ENCODE peak calls at places on chromosomes 2 and 18, in five cellular contexts. One of them, this sample, is unnamed.

GRCh38 chr18:76691800-76692199 is 130.6 kb upstream of the ZNF236 start:
- DNase-seq in heart left ventricle: no peak
- DNase-seq in esophagus squamous epithelium: no peak
- DNase-seq in HCT116: no peak
- DNase-seq in Peyer's patch: no peak
- DNase-seq in this sample: no peak

GRCh38 chr18:23838233-23838632 is 149.0 kb downstream of the LAMA3 start:
- DNase-seq in heart left ventricle: no peak
- DNase-seq in esophagus squamous epithelium: no peak
- DNase-seq in HCT116: no peak
- DNase-seq in Peyer's patch: no peak
- DNase-seq in this sample: no peak

GRCh38 chr2:42059261-42059898 is 11.6 kb downstream of the PKDCC start:
- DNase-seq in heart left ventricle: no peak
- DNase-seq in esophagus squamous epithelium: no peak
- DNase-seq in HCT116: no peak
- DNase-seq in Peyer's patch: no peak
- DNase-seq in this sample: no peak

GRCh38 chr2:126642031-126642430 is 13.9 kb upstream of the GYPC start:
- DNase-seq in heart left ventricle: no peak
- DNase-seq in esophagus squamous epithelium: no peak
- DNase-seq in HCT116: no peak
- DNase-seq in Peyer's patch: no peak
- DNase-seq in this sample: no peak

GRCh38 chr2:42598656-42599267 is 30.3 kb downstream of the MTA3 start:
- DNase-seq in heart left ventricle: no peak
- DNase-seq in esophagus squamous epithelium: no peak
- DNase-seq in HCT116: no peak
- DNase-seq in Peyer's patch: no peak
- DNase-seq in this sample: no peak

GRCh38 chr2:105866439-105867170 is 121.9 kb downstream of the NCK2 start:
- DNase-seq in heart left ventricle: no peak
- DNase-seq in esophagus squamous epithelium: no peak
- DNase-seq in HCT116: no peak
- DNase-seq in Peyer's patch: no peak
- DNase-seq in this sample: no peak

GRCh38 chr2:164764996-164765395 is 76.6 kb downstream of the COBLL1 start:
- DNase-seq in heart left ventricle: no peak
- DNase-seq in esophagus squamous epithelium: no peak
- DNase-seq in HCT116: no peak
- DNase-seq in Peyer's patch: no peak
- DNase-seq in this sample: no peak

GRCh38 chr2:128326296-128326790 is 7.7 kb upstream of the HS6ST1 start:
- DNase-seq in heart left ventricle: no peak
- DNase-seq in esophagus squamous epithelium: no peak
- DNase-seq in HCT116: no peak
- DNase-seq in Peyer's patch: no peak
- DNase-seq in this sample: no peak

GRCh38 chr2:39512941-39513340 is 75.9 kb upstream of the MAP4K3 start:
- DNase-seq in heart left ventricle: no peak
- DNase-seq in esophagus squamous epithelium: no peak
- DNase-seq in HCT116: no peak
- DNase-seq in Peyer's patch: no peak
- DNase-seq in this sample: no peak

GRCh38 chr2:60627412-60627811 is 74.0 kb upstream of the BCL11A start:
- DNase-seq in heart left ventricle: no peak
- DNase-seq in esophagus squamous epithelium: no peak
- DNase-seq in HCT116: no peak
- DNase-seq in Peyer's patch: no peak
- DNase-seq in this sample: no peak

GRCh38 chr2:159153463-159153862 is 133.0 kb downstream of the WDSUB1 start:
- DNase-seq in heart left ventricle: no peak
- DNase-seq in esophagus squamous epithelium: no peak
- DNase-seq in HCT116: peak
- DNase-seq in Peyer's patch: no peak
- DNase-seq in this sample: no peak

GRCh38 chr18:57807336-57808117 is 4.4 kb upstream of the ATP8B1 start:
- DNase-seq in heart left ventricle: no peak
- DNase-seq in esophagus squamous epithelium: no peak
- DNase-seq in HCT116: no peak
- DNase-seq in Peyer's patch: peak
- DNase-seq in this sample: no peak

GRCh38 chr2:158668394-158668793 is 126.7 kb upstream of the DAPL1 start:
- DNase-seq in heart left ventricle: no peak
- DNase-seq in esophagus squamous epithelium: no peak
- DNase-seq in HCT116: no peak
- DNase-seq in Peyer's patch: no peak
- DNase-seq in this sample: no peak

GRCh38 chr2:65231892-65232477 is 4.4 kb downstream of the ACTR2 start:
- DNase-seq in heart left ventricle: no peak
- DNase-seq in esophagus squamous epithelium: no peak
- DNase-seq in HCT116: no peak
- DNase-seq in Peyer's patch: no peak
- DNase-seq in this sample: no peak

GRCh38 chr2:201471732-201472395 is 20.3 kb downstream of the STRADB start:
- DNase-seq in heart left ventricle: no peak
- DNase-seq in esophagus squamous epithelium: no peak
- DNase-seq in HCT116: no peak
- DNase-seq in Peyer's patch: no peak
- DNase-seq in this sample: peak

GRCh38 chr2:237282568-237283128 is 131.3 kb downstream of the COL6A3 start:
- DNase-seq in heart left ventricle: no peak
- DNase-seq in esophagus squamous epithelium: no peak
- DNase-seq in HCT116: no peak
- DNase-seq in Peyer's patch: no peak
- DNase-seq in this sample: no peak

GRCh38 chr2:26421961-26422360 is 20.2 kb downstream of the DRC1 start:
- DNase-seq in heart left ventricle: no peak
- DNase-seq in esophagus squamous epithelium: no peak
- DNase-seq in HCT116: no peak
- DNase-seq in Peyer's patch: no peak
- DNase-seq in this sample: no peak

GRCh38 chr2:231489990-231490389 is 25.7 kb upstream of the NCL start:
- DNase-seq in heart left ventricle: no peak
- DNase-seq in esophagus squamous epithelium: no peak
- DNase-seq in HCT116: no peak
- DNase-seq in Peyer's patch: peak
- DNase-seq in this sample: no peak

GRCh38 chr2:174952607-174953006 is 52.6 kb downstream of the CHN1 start:
- DNase-seq in heart left ventricle: no peak
- DNase-seq in esophagus squamous epithelium: no peak
- DNase-seq in HCT116: no peak
- DNase-seq in Peyer's patch: no peak
- DNase-seq in this sample: no peak

GRCh38 chr2:150459281-150459680 is 28.2 kb downstream of the RND3 start:
- DNase-seq in heart left ventricle: no peak
- DNase-seq in esophagus squamous epithelium: no peak
- DNase-seq in HCT116: no peak
- DNase-seq in Peyer's patch: no peak
- DNase-seq in this sample: no peak

GRCh38 chr2:68837164-68837860 is 33.9 kb downstream of the BMP10 start:
- DNase-seq in heart left ventricle: peak
- DNase-seq in esophagus squamous epithelium: no peak
- DNase-seq in HCT116: peak
- DNase-seq in Peyer's patch: peak
- DNase-seq in this sample: peak

GRCh38 chr2:183010112-183010511 is 28.1 kb downstream of the NCKAP1 start:
- DNase-seq in heart left ventricle: peak
- DNase-seq in esophagus squamous epithelium: no peak
- DNase-seq in HCT116: peak
- DNase-seq in Peyer's patch: no peak
- DNase-seq in this sample: peak

DNA sequence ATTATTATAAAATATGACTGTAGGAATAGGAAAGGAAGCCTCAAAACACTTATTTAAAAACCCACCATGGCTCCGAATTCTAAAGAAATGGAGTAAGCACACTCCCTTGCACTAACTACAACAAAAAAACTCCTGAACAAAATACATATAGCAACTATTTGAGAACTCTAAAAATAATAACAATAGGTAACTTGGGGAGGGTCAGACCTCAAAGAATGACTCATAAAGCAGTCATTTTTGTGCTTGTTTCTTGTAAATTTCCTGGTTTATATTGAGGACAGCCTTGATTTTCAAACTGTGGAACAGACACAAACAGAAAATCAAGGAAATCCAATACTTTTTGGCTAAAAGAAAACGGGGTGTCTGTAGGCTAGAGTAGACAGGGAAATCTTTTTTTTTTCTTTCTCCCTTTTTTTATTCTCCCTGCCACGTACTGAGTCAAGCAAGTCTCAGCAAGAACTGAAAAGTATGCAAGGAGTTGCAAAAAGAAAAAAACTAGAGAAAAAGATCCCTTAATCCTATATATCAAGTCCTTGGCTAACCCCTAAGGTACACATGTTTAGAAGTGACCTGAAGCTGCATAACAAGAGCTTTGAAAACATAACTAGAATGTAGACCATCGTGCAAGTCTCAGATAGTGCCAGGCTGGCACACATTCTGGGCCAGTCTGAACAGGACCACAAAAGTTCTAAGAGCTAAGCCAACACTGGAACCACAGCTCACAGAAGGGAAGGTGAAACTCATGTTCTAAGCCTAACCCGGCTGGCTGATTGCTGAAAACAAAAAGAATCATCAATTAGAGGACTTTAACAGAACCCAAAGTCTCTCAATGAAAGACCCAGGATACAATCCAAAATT is 403.1 kb upstream of the LYPD1 start:
- DNase-seq in heart left ventricle: no peak
- DNase-seq in esophagus squamous epithelium: no peak
- DNase-seq in HCT116: no peak
- DNase-seq in Peyer's patch: no peak
- DNase-seq in this sample: no peak
- TF ChIP-seq POLR2A in heart left ventricle: no peak
- TF ChIP-seq POLR2A in esophagus squamous epithelium: no peak
- TF ChIP-seq POLR2A in HCT116: no peak
- TF ChIP-seq POLR2A in Peyer's patch: no peak
- TF ChIP-seq POLR2A in this sample: no peak

DNA sequence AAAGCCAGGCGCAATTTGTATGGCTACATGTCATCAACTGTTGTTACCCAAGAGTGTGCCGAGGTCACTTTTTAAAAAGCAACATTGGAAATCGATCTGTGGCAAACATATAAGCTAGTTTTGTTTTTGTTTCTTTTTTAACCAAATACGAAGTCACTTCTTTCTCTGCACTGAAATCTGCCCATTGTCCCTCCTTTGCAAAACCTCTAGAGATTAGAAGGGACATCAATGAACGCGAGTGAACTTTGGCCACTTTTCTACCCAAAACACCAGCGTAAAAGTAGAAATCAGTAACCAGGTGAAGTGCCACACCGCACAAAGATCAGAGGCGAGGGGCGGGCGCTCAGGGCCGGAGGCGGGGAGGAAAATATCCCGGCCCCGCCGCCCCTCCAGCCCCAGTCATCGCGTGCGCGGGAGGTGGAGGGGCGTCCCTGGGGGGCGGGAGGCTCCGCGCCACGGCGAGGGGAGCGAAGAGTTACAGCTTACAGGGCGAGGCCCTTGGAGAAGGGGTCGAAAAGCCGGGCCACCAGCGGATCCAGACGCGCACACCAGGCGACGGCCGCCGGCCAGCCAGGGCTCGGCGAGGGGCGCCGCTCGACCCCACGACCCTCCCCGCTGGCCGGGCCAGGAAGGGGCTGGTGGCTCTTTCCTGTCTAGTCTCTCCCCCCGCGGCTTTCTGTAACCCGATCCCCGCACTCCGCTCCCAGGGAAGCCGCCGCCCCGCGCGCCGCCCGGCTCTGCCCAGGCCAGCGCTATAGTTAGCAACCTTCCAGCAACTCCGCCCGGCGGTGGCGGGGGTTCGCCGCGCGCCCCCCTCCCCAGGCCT is 993 bp downstream of the RBMS1 start:
- DNase-seq in heart left ventricle: peak
- DNase-seq in esophagus squamous epithelium: no peak
- DNase-seq in HCT116: peak
- DNase-seq in Peyer's patch: peak
- DNase-seq in this sample: no peak
- TF ChIP-seq POLR2A in heart left ventricle: no peak
- TF ChIP-seq POLR2A in esophagus squamous epithelium: peak
- TF ChIP-seq POLR2A in HCT116: no peak
- TF ChIP-seq POLR2A in Peyer's patch: no peak
- TF ChIP-seq POLR2A in this sample: no peak

DNA sequence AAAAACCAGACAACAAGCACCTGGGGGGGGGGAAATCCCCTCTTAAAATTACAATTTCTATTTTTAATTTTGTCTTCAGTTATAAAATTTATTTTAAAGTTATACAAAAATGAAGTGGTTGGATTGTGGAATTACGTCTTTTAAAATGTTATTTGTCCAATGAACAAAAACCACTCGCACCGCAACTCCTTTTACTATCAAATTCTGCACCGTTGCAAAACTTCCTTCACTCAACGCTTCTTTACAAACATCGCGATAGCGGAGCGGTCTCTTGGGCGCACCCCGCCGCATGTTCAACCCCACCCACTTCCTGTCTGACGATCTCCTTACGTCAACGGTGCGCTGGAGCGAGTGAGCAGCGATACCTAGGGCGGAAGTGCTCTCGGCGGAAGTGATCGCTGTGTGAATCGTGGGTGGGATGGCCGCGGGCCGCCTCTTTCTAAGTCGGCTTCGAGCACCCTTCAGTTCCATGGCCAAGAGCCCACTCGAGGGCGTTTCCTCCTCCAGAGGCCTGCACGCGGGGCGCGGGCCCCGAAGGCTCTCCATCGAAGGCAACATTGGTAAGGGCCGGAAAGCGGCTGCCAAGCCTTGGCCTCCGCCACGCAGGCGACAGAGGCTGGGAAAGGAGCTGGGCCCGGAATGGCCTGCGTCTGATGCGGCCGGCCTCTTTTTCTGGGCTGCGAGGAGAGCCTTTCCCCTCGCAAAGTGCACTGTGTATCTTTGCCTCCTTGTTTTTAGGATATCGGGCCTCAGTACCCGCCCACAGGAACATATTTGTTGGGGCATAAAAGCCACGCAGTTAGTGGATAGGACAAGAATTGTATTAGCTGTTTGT is at the start of gene DGUOK:
- DNase-seq in heart left ventricle: peak
- DNase-seq in esophagus squamous epithelium: peak
- DNase-seq in HCT116: peak
- DNase-seq in Peyer's patch: peak
- DNase-seq in this sample: peak
- TF ChIP-seq POLR2A in heart left ventricle: peak
- TF ChIP-seq POLR2A in esophagus squamous epithelium: peak
- TF ChIP-seq POLR2A in HCT116: no peak
- TF ChIP-seq POLR2A in Peyer's patch: peak
- TF ChIP-seq POLR2A in this sample: peak

GRCh38 chr2:179264238-179265081 is at the start of gene SESTD1:
- DNase-seq in heart left ventricle: peak
- DNase-seq in esophagus squamous epithelium: no peak
- DNase-seq in HCT116: no peak
- DNase-seq in Peyer's patch: peak
- DNase-seq in this sample: peak
- TF ChIP-seq POLR2A in heart left ventricle: peak
- TF ChIP-seq POLR2A in esophagus squamous epithelium: peak
- TF ChIP-seq POLR2A in HCT116: peak
- TF ChIP-seq POLR2A in Peyer's patch: peak
- TF ChIP-seq POLR2A in this sample: no peak

This sample was measured in erythroblast.